ENCODE peak calls at places on chromosomes 11 and 22, in four cellular contexts. X, N, Q and C are unnamed samples.

GRCh38 chr11:2346014-2346413 is 31.1 kb upstream of the CD81 start:
- DNase-seq in X (no peak), N (no peak), Q (no peak), C (no peak)

GRCh38 chr11:40302669-40303068 is 1156.8 kb downstream of the LRRC4C start:
- DNase-seq in X (peak; percentile 43), N (no peak), Q (no peak), C (peak; percentile 43)

GRCh38 chr22:46841528-46841927 is 79.1 kb downstream of the TBC1D22A start:
- DNase-seq in X (peak; percentile 39), N (no peak), Q (no peak), C (no peak)

GRCh38 chr11:108324587-108324986 is 101.7 kb downstream of the ATM start:
- DNase-seq in X (peak; percentile 29), N (peak; percentile 75), Q (no peak), C (no peak)

GRCh38 chr22:41939981-41940852 is 6.7 kb downstream of the CENPM start:
- DNase-seq in X (no peak), N (peak; percentile 70), Q (no peak), C (no peak)

GRCh38 chr11:77402218-77402556 is 71.7 kb downstream of the PAK1 start:
- DNase-seq in X (no peak), N (no peak), Q (no peak), C (no peak)

GRCh38 chr22:27581688-27582087 is 219.9 kb downstream of the MN1 start:
- DNase-seq in X (peak; percentile 76), N (no peak), Q (no peak), C (peak; percentile 77)

GRCh38 chr11:65500262-65501004 is 1.6 kb downstream of the MALAT1 start:
- DNase-seq in X (peak; percentile 58), N (no peak), Q (no peak), C (no peak)

GRCh38 chr22:17917490-17917983 is 106.8 kb downstream of the MICAL3 start:
- DNase-seq in X (no peak), N (no peak), Q (no peak), C (no peak)

GRCh38 chr11:61297741-61298140 is 2.6 kb upstream of the VWCE start:
- DNase-seq in X (peak; percentile 96), N (no peak), Q (no peak), C (peak; percentile 79)

GRCh38 chr11:134586726-134587125 is 174.7 kb upstream of the B3GAT1 start:
- DNase-seq in X (no peak), N (no peak), Q (no peak), C (no peak)

GRCh38 chr11:110471315-110471714 is 41.6 kb downstream of the FDX1 start:
- DNase-seq in X (peak; percentile 47), N (no peak), Q (no peak), C (no peak)

GRCh38 chr11:116871248-116871647 is 33.8 kb upstream of the APOA1 start:
- DNase-seq in X (peak; percentile 95), N (peak; percentile 36), Q (no peak), C (no peak)